ENCODE peak calls at places on chromosomes 16 and 17, in four cellular contexts. O is H1, T is NT2/D1, U is HepG2. N is an unnamed sample.

GRCh38 chr17:64180674-64181073 is 50.7 kb upstream of the ERN1 start:
- DNase-seq in O (no peak), T (no peak), U (no peak), N (no peak)

GRCh38 chr16:6682142-6682811 is 650.4 kb upstream of the RBFOX1 start:
- DNase-seq in O (peak; percentile 53), T (peak; percentile 51), U (peak; percentile 20), N (peak; percentile 56)

GRCh38 chr17:35170968-35171771 is 23.0 kb downstream of the SLC35G3 start:
- DNase-seq in O (no peak), T (no peak), U (no peak), N (peak; percentile 17)

GRCh38 chr16:728131-728889 is 1.4 kb downstream of the HAGHL start:
- DNase-seq in O (no peak), T (no peak), U (no peak), N (peak; percentile 69)

GRCh38 chr16:4859900-4860255 is 12.6 kb downstream of the UBN1 start:
- DNase-seq in O (no peak), T (no peak), U (no peak), N (no peak)

GRCh38 chr17:78671607-78672404 is 94.6 kb upstream of the DNAH17 start:
- DNase-seq in O (no peak), T (no peak), U (no peak), N (no peak)

GRCh38 chr17:63665527-63666214 is 34.3 kb downstream of the LIMD2 start:
- DNase-seq in O (no peak), T (no peak), U (no peak), N (no peak)

GRCh38 chr16:24036614-24037013 is 200.8 kb downstream of the PRKCB start:
- DNase-seq in O (no peak), T (peak; percentile 59), U (peak; percentile 46), N (peak; percentile 78)

GRCh38 chr17:45918241-45918745 is 23.9 kb downstream of the MAPT start:
- DNase-seq in O (no peak), T (no peak), U (no peak), N (no peak)

GRCh38 chr17:73284339-73284738 is 22.7 kb upstream of the CPSF4L start:
- DNase-seq in O (no peak), T (no peak), U (no peak), N (no peak)

GRCh38 chr17:18025596-18026407 is 13.2 kb downstream of the ATPAF2 start:
- DNase-seq in O (no peak), T (no peak), U (no peak), N (no peak)

GRCh38 chr17:65799869-65800268 is 238.4 kb upstream of the AXIN2 start:
- DNase-seq in O (no peak), T (no peak), U (no peak), N (no peak)

GRCh38 chr17:69608808-69609494 is 194.5 kb downstream of the MAP2K6 start:
- DNase-seq in O (no peak), T (no peak), U (no peak), N (no peak)

GRCh38 chr17:83050651-83051422 is 28.6 kb upstream of the METRNL start:
- DNase-seq in O (no peak), T (no peak), U (no peak), N (no peak)

GRCh38 chr17:39365872-39366271 is 35.6 kb downstream of the FBXL20 start:
- DNase-seq in O (no peak), T (no peak), U (no peak), N (no peak)

GRCh38 chr16:88938933-88939813 is 37.8 kb downstream of the CBFA2T3 start:
- DNase-seq in O (no peak), T (no peak), U (no peak), N (no peak)
- TF ChIP-seq SUZ12 in O (no peak), T (no peak), U (no peak), N (no peak)

DNA sequence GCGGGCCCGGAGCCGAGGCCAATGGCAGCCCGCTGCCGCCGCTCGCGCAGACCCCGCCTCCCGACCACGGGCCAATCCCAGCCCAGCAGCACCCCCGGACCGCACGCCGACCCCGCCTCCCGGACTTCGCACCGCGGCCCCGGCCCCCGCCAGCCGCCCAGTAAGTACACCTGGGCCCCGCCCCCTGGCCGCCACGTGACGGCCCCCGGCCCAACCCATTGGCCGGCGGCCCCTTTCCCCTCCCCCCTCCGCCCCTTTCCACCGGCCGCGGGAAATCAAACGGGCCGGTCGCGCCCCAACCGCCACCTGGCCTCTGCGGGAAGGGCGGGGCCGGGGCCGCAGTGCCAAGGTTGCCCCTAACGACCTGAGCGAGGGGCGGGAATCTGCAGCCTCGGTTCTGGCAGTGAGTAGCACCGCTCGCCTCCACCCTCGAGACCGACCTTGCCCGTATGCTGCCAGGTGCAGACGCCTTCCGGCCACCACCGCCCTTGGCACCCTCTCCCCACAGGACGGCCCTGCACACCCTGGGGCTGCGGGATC is at the start of gene YBX2:
- DNase-seq in O (no peak), T (peak; percentile 72), U (no peak), N (no peak)
- TF ChIP-seq SUZ12 in O (no peak), T (no peak), U (no peak), N (no peak)

DNA sequence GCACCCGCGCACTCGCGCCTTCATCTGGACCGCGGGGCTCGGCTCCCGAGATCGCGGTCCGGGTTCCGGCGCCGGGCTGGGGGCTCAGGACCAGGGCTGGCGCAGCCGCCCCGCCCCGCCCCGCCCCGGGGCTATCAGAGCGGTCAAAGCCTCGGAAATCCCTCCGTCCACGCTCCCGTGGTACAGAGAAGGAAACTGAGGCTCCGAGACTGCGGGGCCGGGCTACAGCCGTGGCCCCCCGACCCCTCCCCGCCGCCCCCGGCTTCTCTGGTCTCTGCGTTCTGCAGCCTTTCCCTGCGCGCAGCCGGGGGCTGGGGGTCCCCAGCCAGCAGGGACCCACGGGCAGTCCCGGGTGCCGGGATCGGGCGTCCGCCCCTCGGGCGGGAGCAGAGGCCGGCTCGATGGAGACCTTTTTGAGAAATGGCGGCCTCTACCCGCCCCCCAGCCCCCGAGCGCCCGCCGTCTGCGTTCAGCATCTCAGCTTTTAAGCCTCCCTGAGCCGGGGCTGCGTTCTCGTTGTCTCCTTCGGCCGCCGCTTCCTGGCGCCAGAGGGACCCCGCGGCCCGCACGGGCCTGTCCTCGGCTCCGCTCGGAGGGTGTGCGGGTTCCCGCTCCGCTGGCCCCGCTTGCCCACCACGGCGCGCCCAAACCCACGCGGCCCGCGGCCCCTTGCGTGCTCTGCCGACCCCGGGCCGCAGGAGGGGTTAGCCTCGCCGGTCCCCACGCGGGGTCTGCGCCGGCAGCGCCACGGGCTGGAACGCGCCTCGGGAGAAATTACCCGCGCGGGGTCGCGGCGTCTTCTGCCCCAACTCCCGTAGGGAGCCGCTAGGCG is 1.5 kb upstream of the NPTX1 start:
- DNase-seq in O (no peak), T (no peak), U (no peak), N (peak; percentile 56)
- TF ChIP-seq SUZ12 in O (peak; percentile 4), T (no peak), U (no peak), N (no peak)

DNA sequence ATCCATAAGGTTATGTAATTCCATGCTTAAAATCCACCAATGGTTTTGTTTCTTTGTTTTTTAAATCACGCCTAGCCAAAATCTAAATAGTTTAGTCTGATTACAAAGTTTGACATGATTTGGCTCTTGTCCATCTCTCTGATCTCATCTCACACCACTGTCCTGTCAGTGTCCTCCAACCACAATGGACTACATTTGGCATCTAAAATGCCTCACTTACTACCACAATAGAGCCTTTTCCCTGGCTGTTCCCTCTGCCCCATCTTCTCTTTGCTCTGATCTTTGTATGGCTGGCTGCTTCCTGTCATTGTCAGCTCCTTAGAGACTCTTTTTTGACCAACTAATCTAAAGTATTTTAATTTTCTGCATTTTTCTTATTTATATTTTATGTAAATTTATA is 157.2 kb downstream of the MYO1D start:
- DNase-seq in O (no peak), T (no peak), U (no peak), N (no peak)
- TF ChIP-seq SUZ12 in O (no peak), T (no peak), U (no peak), N (no peak)

GRCh38 chr16:2095315-2095853 is 40.3 kb downstream of the PKD1 start:
- DNase-seq in O (no peak), T (no peak), U (no peak), N (no peak)
- TF ChIP-seq SUZ12 in O (no peak), T (no peak), U (no peak), N (no peak)

GRCh38 chr17:48311324-48311723 is 118.7 kb downstream of the SKAP1 start:
- DNase-seq in O (no peak), T (no peak), U (no peak), N (no peak)

GRCh38 chr17:48310748-48311213 is 119.2 kb downstream of the SKAP1 start:
- DNase-seq in O (no peak), T (no peak), U (no peak), N (peak; percentile 52)

GRCh38 chr17:48308591-48308990 is 121.4 kb downstream of the SKAP1 start:
- DNase-seq in O (no peak), T (no peak), U (no peak), N (no peak)

GRCh38 chr17:48307222-48307621 is 122.8 kb downstream of the SKAP1 start:
- DNase-seq in O (no peak), T (no peak), U (no peak), N (no peak)

DNA sequence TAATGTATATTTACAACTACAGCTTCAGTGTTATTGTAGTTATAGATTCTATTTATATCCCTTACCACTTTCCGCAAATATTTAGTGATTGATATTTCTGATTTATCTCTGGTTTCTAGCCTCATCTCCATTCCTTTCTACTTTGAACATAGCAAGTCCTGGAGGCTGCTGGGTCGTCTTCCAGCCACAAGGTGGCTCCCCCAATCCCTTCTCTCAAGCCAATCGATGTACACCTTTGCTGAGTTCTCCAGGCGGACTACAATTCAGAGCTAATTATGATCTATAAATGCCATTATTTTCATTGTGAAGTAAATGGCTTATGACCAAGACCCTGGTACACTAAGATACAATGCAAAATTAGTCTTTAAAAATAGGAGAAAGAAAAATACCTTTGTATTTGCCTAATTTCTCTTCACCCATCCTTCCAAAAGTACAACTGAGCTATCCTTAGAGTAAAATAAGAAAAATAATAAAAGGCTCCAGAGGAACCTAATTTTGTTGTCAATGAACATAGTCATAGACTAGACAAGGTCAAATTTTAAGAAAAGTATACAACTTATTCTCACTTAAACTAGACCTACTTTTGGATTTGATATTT is 122.1 kb downstream of the SKAP1 start:
- DNase-seq in O (peak; percentile 15), T (peak; percentile 38), U (peak; percentile 56), N (peak; percentile 67)
- TF ChIP-seq SUZ12 in O (no peak), T (no peak), U (no peak), N (no peak)

DNA sequence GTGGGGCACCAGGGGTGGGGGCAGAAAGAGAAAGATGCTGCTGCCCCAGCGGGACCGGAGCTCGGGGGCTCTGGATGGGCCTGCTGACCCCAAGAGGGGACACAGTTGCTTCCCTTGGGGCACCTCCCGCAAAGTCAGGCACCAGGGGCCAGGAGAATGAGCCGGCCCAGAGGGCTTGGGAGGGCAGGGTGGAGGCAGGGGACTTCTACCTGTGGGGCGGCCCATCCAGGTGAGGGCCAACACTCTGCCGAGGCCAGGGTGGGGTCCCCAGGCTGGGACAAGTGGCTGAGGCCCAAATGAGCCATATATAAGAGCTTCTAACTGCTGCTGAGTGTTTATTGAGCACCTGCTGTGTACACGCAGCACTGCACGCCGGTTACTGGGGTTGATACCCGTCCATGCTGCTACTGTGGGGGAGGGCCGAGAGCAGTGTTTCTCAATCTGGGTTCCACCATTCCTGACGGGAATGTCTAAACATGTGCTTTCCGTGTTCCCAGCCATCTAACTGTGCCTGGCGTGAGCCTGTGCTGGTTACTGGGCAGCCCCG is 211.7 kb upstream of the GSE1 start:
- DNase-seq in O (no peak), T (no peak), U (no peak), N (no peak)
- TF ChIP-seq SUZ12 in O (no peak), T (no peak), U (no peak), N (no peak)

DNA sequence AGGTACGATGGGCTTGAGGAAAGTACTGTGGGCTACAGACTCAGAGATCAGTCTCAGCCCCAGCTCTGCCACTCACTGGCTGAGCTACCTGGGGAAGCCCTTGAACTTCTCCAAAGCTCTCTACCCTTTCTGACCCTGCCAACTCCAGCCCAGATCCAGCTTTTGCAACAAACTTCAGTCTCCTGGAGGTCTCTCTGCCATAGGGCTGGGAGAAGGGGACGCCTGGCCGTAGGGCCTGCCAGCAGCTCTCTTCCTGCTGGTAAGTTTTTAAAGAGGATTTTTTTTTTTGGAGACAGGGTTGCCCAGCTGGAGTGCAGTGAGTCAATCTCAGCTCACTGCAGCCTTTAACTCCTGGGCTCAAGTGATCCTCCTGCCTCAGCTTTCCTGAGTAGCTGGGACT is 11.5 kb downstream of the INPP5K start:
- DNase-seq in O (no peak), T (no peak), U (no peak), N (no peak)
- TF ChIP-seq SUZ12 in O (no peak), T (no peak), U (no peak), N (no peak)